ENCODE peak calls at places on chromosomes 12 and 14, in five cellular contexts. L is type B pancreatic cell, U is GM20000, I is tibial artery, T is HuH-7.5. R is an unnamed sample.

GRCh38 chr14:39219075-39219499 is 14.6 kb upstream of the MIA2 start:
- DNase-seq in L (no peak), U (no peak), I (no peak), T (no peak), R (peak)

GRCh38 chr14:90905531-90905930 is 89.3 kb upstream of the TTC7B start:
- DNase-seq in L (no peak), U (peak), I (no peak), T (no peak), R (no peak)

GRCh38 chr14:67971627-67972625 is 152.3 kb downstream of the RAD51B start:
- DNase-seq in L (no peak), U (no peak), I (no peak), T (no peak), R (no peak)

GRCh38 chr12:42332301-42332894 is 6.4 kb downstream of the PPHLN1 start:
- DNase-seq in L (no peak), U (peak), I (no peak), T (peak), R (peak)

GRCh38 chr14:37903561-37904191 is 304.0 kb upstream of the SSTR1 start:
- DNase-seq in L (no peak), U (peak), I (no peak), T (no peak), R (peak)

GRCh38 chr14:100593751-100594624 is 6.8 kb upstream of the BEGAIN start:
- DNase-seq in L (no peak), U (no peak), I (peak), T (no peak), R (no peak)

GRCh38 chr12:131775124-131775903 is 52.9 kb upstream of the MMP17 start:
- DNase-seq in L (no peak), U (no peak), I (no peak), T (no peak), R (peak)

GRCh38 chr14:105065280-105066228 is at the start of gene GPR132:
- DNase-seq in L (no peak), U (peak), I (peak), T (no peak), R (no peak)

GRCh38 chr12:6337958-6338406 is 3.9 kb downstream of the TNFRSF1A start:
- DNase-seq in L (no peak), U (no peak), I (no peak), T (no peak), R (no peak)

GRCh38 chr14:62001988-62002387 is 239.8 kb downstream of the SNAPC1 start:
- DNase-seq in L (no peak), U (no peak), I (no peak), T (no peak), R (no peak)

GRCh38 chr14:68937790-68938514 is 41.1 kb downstream of the ACTN1 start:
- DNase-seq in L (no peak), U (no peak), I (peak), T (no peak), R (no peak)

GRCh38 chr12:44874981-44875416 is 1.1 kb downstream of the NELL2 start:
- DNase-seq in L (peak), U (peak), I (peak), T (peak), R (no peak)

GRCh38 chr12:94139816-94140215 is 8.6 kb upstream of the PLXNC1 start:
- DNase-seq in L (no peak), U (no peak), I (no peak), T (no peak), R (no peak)

GRCh38 chr12:104701301-104701700 is 244.6 kb downstream of the CHST11 start:
- DNase-seq in L (no peak), U (no peak), I (no peak), T (no peak), R (no peak)

GRCh38 chr14:75842624-75843023 is 139.2 kb downstream of the TGFB3 start:
- DNase-seq in L (no peak), U (no peak), I (no peak), T (no peak), R (no peak)

GRCh38 chr12:99767809-99768208 is 120.3 kb downstream of the GARIN6 start:
- DNase-seq in L (no peak), U (peak), I (no peak), T (no peak), R (no peak)

GRCh38 chr12:93783827-93784226 is 106.7 kb downstream of the CRADD start:
- DNase-seq in L (no peak), U (no peak), I (no peak), T (no peak), R (no peak)

GRCh38 chr14:104844306-104845032 is 20.6 kb upstream of the CEP170B start:
- DNase-seq in L (no peak), U (no peak), I (peak), T (no peak), R (no peak)

GRCh38 chr14:77848031-77848430 is 48.1 kb downstream of the ADCK1 start:
- DNase-seq in L (no peak), U (no peak), I (no peak), T (no peak), R (no peak)

R was measured in H54.